ENCODE peak calls at places on chromosome 1, in nine cellular contexts. F is activated B cell treated with CpG ODN at 0.5 μM for 24 hours, C is AG10803, T is A549, J is fibroblast of mammary gland, E is Calu3, X is GM23338, H is heart left ventricle, L is PC-9. M is an unnamed sample.

GRCh38 chr1:33914531-33914930 is 50.7 kb downstream of the HMGB4 start:
- DNase-seq in F (no peak), C (no peak), T (no peak), J (no peak), E (no peak), X (no peak), H (no peak), L (no peak), M (no peak)

GRCh38 chr1:113868387-113869083 is 3.0 kb downstream of the PTPN22 start:
- DNase-seq in F (no peak), C (peak), T (no peak), J (peak), E (no peak), X (no peak), H (no peak), L (no peak), M (peak)

GRCh38 chr1:149844650-149845255 is 54.6 kb upstream of the BOLA1 start:
- DNase-seq in F (no peak), C (no peak), T (no peak), J (no peak), E (no peak), X (peak), H (no peak), L (no peak), M (no peak)

GRCh38 chr1:166952002-166952746 is 23.2 kb downstream of the ILDR2 start:
- DNase-seq in F (no peak), C (peak), T (no peak), J (peak), E (no peak), X (peak), H (peak), L (peak), M (peak)

GRCh38 chr1:26181586-26182371 is 4.5 kb downstream of the CNKSR1 start:
- DNase-seq in F (no peak), C (no peak), T (no peak), J (peak), E (no peak), X (no peak), H (no peak), L (peak), M (no peak)

GRCh38 chr1:145827966-145828365 is 4.0 kb downstream of the POLR3C start:
- DNase-seq in F (no peak), C (no peak), T (no peak), J (no peak), E (no peak), X (no peak), H (no peak), L (no peak), M (no peak)

GRCh38 chr1:228181635-228182034 is 16.0 kb downstream of the IBA57 start:
- DNase-seq in F (no peak), C (no peak), T (no peak), J (no peak), E (no peak), X (no peak), H (no peak), L (no peak), M (no peak)

GRCh38 chr1:121459235-121459634 is 274.5 kb downstream of the SRGAP2C start:
- DNase-seq in F (no peak), C (no peak), T (no peak), J (no peak), E (no peak), X (no peak), H (no peak), L (no peak), M (no peak)

GRCh38 chr1:201696217-201696761 is 132.7 kb upstream of the IPO9 start:
- DNase-seq in F (no peak), C (peak), T (no peak), J (peak), E (no peak), X (no peak), H (peak), L (no peak), M (peak)

GRCh38 chr1:145960468-145961108 is 2.8 kb upstream of the LIX1L start:
- DNase-seq in F (peak), C (peak), T (peak), J (peak), E (peak), X (peak), H (peak), L (no peak), M (peak)

GRCh38 chr1:242605521-242605920 is 81.0 kb upstream of the PLD5 start:
- DNase-seq in F (no peak), C (no peak), T (no peak), J (peak), E (no peak), X (no peak), H (no peak), L (no peak), M (no peak)

GRCh38 chr1:31568895-31569655 is 7.2 kb upstream of the TINAGL1 start:
- DNase-seq in F (no peak), C (no peak), T (no peak), J (no peak), E (no peak), X (no peak), H (peak), L (no peak), M (no peak)

GRCh38 chr1:234605983-234606730 is 3.8 kb downstream of the IRF2BP2 start:
- DNase-seq in F (no peak), C (peak), T (peak), J (peak), E (peak), X (no peak), H (peak), L (peak), M (peak)

GRCh38 chr1:194024659-194025058 is 838.2 kb upstream of the B3GALT2 start:
- DNase-seq in F (no peak), C (no peak), T (no peak), J (peak), E (peak), X (no peak), H (no peak), L (no peak), M (peak)

GRCh38 chr1:53470584-53470983 is 11.4 kb downstream of the DMRTB1 start:
- DNase-seq in F (no peak), C (no peak), T (no peak), J (no peak), E (no peak), X (peak), H (no peak), L (peak), M (no peak)

GRCh38 chr1:3932156-3932555 is 32.1 kb upstream of the C1orf174 start:
- DNase-seq in F (no peak), C (no peak), T (no peak), J (no peak), E (no peak), X (no peak), H (no peak), L (no peak), M (no peak)

GRCh38 chr1:103129255-103129654 is 20.9 kb upstream of the COL11A1 start:
- DNase-seq in F (no peak), C (peak), T (no peak), J (peak), E (no peak), X (no peak), H (no peak), L (no peak), M (peak)

GRCh38 chr1:116157096-116157495 is 45.9 kb downstream of the MAB21L3 start:
- DNase-seq in F (no peak), C (no peak), T (no peak), J (no peak), E (no peak), X (no peak), H (no peak), L (no peak), M (no peak)

GRCh38 chr1:205748398-205749093 is 1.4 kb downstream of the NUCKS1 start:
- DNase-seq in F (no peak), C (peak), T (peak), J (peak), E (peak), X (peak), H (no peak), L (peak), M (peak)

GRCh38 chr1:77639056-77639455 is 43.4 kb downstream of the ZZZ3 start:
- DNase-seq in F (no peak), C (peak), T (peak), J (peak), E (no peak), X (no peak), H (no peak), L (peak), M (peak)

GRCh38 chr1:234683856-234684632 is 74.1 kb upstream of the IRF2BP2 start:
- DNase-seq in F (no peak), C (peak), T (peak), J (peak), E (peak), X (peak), H (peak), L (peak), M (peak)

GRCh38 chr1:77044133-77044849 is 174.9 kb downstream of the PIGK start:
- DNase-seq in F (no peak), C (no peak), T (peak), J (peak), E (no peak), X (no peak), H (no peak), L (no peak), M (no peak)

GRCh38 chr1:153962088-153963029 is 978 bp downstream of the SLC39A1 start:
- DNase-seq in F (no peak), C (peak), T (peak), J (peak), E (peak), X (peak), H (no peak), L (peak), M (peak)

GRCh38 chr1:43449708-43450069 is 4.0 kb downstream of the HYI start:
- DNase-seq in F (no peak), C (no peak), T (no peak), J (no peak), E (no peak), X (no peak), H (no peak), L (no peak), M (no peak)

GRCh38 chr1:9270290-9270900 is 22.3 kb upstream of the SPSB1 start:
- DNase-seq in F (no peak), C (no peak), T (no peak), J (no peak), E (no peak), X (no peak), H (peak), L (no peak), M (no peak)

GRCh38 chr1:79976287-79976686 is 969.8 kb upstream of the ADGRL4 start:
- DNase-seq in F (no peak), C (no peak), T (no peak), J (peak), E (no peak), X (no peak), H (no peak), L (no peak), M (no peak)

GRCh38 chr1:79981483-79981882 is 975.0 kb upstream of the ADGRL4 start:
- DNase-seq in F (no peak), C (peak), T (no peak), J (no peak), E (no peak), X (no peak), H (peak), L (no peak), M (no peak)

DNA sequence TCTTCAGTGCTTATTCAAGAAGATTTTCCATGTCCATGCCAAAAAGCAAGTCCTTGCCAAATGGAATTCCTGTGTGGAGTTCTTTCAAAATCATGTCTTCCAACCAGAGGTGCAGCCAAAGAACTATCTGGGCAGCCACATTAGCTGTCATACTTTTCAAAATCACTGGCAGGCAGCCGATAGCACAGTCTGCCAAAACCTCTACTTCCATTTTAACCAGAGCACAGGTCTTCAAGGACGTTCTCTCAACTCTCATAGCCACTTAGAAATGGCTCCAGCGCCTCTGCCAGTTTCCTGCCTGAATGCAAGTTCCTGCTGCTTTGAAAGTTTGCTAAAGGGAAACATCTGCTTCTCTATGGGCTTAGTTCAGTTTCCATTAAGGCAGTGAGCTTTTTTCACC is 975.7 kb upstream of the ADGRL4 start:
- DNase-seq in F (no peak), C (peak), T (no peak), J (peak), E (no peak), X (no peak), H (peak), L (no peak), M (peak)
- TF ChIP-seq CTCF in F (no peak), C (no peak), T (no peak), J (no peak), E (no peak), X (no peak), H (no peak), L (no peak), M (no peak)

GRCh38 chr1:239308701-239309333 is 77.6 kb upstream of the CHRM3 start:
- DNase-seq in F (no peak), C (no peak), T (peak), J (peak), E (peak), X (peak), H (peak), L (no peak), M (no peak)
- TF ChIP-seq CTCF in F (no peak), C (no peak), T (peak), J (peak), E (no peak), X (peak), H (no peak), L (peak), M (peak)

DNA sequence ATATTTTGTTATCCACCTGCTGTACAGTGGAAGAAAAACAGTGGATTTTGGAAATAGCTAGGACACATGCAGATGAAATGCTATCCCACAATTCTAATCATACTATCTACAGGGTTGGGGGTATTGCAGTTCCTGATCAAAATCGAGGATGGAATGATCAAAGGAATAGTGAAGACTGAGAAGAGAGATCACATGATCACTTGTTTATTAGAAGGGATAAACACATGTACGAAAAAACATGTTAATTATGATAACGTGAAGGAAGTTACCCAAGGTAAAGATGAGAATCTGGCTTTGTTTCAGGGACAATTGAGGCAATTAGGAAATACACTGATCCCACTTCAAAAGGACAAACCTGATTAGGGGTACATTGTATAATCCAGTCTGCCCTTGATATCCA is 8.8 kb upstream of the NENF start:
- DNase-seq in F (no peak), C (no peak), T (no peak), J (no peak), E (no peak), X (no peak), H (no peak), L (no peak), M (no peak)
- TF ChIP-seq CTCF in F (no peak), C (no peak), T (no peak), J (no peak), E (no peak), X (no peak), H (no peak), L (no peak), M (no peak)

GRCh38 chr1:48875736-48876135 is 99.0 kb upstream of the BEND5 start:
- DNase-seq in F (no peak), C (no peak), T (no peak), J (no peak), E (no peak), X (no peak), H (no peak), L (no peak), M (no peak)

GRCh38 chr1:48873944-48874343 is 97.3 kb upstream of the BEND5 start:
- DNase-seq in F (no peak), C (peak), T (no peak), J (no peak), E (no peak), X (peak), H (no peak), L (no peak), M (no peak)

GRCh38 chr1:48864913-48865312 is 88.2 kb upstream of the BEND5 start:
- DNase-seq in F (no peak), C (no peak), T (no peak), J (no peak), E (no peak), X (peak), H (no peak), L (no peak), M (no peak)

GRCh38 chr1:48869116-48869893 is 92.6 kb upstream of the BEND5 start:
- DNase-seq in F (no peak), C (peak), T (no peak), J (peak), E (no peak), X (peak), H (no peak), L (no peak), M (no peak)

GRCh38 chr1:48870596-48870995 is 93.9 kb upstream of the BEND5 start:
- DNase-seq in F (no peak), C (no peak), T (peak), J (peak), E (peak), X (peak), H (no peak), L (no peak), M (no peak)
- TF ChIP-seq CTCF in F (no peak), C (peak), T (peak), J (peak), E (peak), X (peak), H (peak), L (peak), M (peak)

GRCh38 chr1:176206961-176207902 is at the start of gene COP1:
- DNase-seq in F (peak), C (peak), T (peak), J (peak), E (peak), X (peak), H (peak), L (peak), M (peak)
- TF ChIP-seq CTCF in F (no peak), C (no peak), T (no peak), J (no peak), E (no peak), X (no peak), H (peak), L (no peak), M (peak)

DNA sequence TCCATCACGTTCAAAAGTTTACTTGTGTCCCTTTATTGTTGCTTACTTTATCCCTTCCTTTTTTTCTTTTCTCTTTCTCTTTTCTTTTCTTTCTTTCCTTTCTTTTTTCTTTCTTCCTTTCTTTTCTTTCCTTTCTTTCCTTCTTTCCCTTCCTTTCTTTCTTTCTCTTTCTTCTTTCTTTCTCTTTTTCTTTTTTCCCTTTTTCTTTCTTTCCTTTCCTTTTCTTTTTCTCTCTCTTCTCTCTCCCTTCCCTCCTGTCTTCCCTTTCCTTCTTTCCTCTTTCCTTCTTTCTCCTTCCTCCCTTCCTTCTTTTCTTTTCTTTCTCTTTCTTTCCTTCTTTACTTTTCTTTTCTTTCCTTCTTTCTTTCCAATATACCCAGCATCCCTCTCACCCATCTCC is 391.2 kb downstream of the DPYD start:
- DNase-seq in F (no peak), C (no peak), T (no peak), J (no peak), E (no peak), X (no peak), H (no peak), L (no peak), M (no peak)
- TF ChIP-seq CTCF in F (no peak), C (no peak), T (no peak), J (no peak), E (no peak), X (no peak), H (no peak), L (no peak), M (no peak)

GRCh38 chr1:12408662-12409061 is 178.8 kb downstream of the VPS13D start:
- DNase-seq in F (no peak), C (no peak), T (no peak), J (no peak), E (no peak), X (no peak), H (no peak), L (no peak), M (no peak)

GRCh38 chr1:12407962-12408288 is 178.1 kb downstream of the VPS13D start:
- DNase-seq in F (no peak), C (no peak), T (no peak), J (no peak), E (no peak), X (no peak), H (no peak), L (no peak), M (no peak)

GRCh38 chr1:12405325-12406217 is 175.7 kb downstream of the VPS13D start:
- DNase-seq in F (no peak), C (peak), T (peak), J (peak), E (no peak), X (peak), H (peak), L (no peak), M (no peak)

GRCh38 chr1:12406218-12407021 is 176.6 kb downstream of the VPS13D start:
- DNase-seq in F (no peak), C (peak), T (no peak), J (peak), E (no peak), X (peak), H (no peak), L (no peak), M (no peak)

GRCh38 chr1:12407050-12407961 is 177.5 kb downstream of the VPS13D start:
- DNase-seq in F (no peak), C (peak), T (peak), J (peak), E (peak), X (peak), H (no peak), L (peak), M (peak)
- TF ChIP-seq CTCF in F (no peak), C (peak), T (peak), J (peak), E (no peak), X (peak), H (peak), L (peak), M (peak)

GRCh38 chr1:179583869-179584268 is 7.8 kb upstream of the TDRD5 start:
- DNase-seq in F (no peak), C (no peak), T (no peak), J (no peak), E (no peak), X (no peak), H (no peak), L (no peak), M (no peak)
- TF ChIP-seq CTCF in F (no peak), C (no peak), T (no peak), J (no peak), E (no peak), X (no peak), H (no peak), L (no peak), M (no peak)

DNA sequence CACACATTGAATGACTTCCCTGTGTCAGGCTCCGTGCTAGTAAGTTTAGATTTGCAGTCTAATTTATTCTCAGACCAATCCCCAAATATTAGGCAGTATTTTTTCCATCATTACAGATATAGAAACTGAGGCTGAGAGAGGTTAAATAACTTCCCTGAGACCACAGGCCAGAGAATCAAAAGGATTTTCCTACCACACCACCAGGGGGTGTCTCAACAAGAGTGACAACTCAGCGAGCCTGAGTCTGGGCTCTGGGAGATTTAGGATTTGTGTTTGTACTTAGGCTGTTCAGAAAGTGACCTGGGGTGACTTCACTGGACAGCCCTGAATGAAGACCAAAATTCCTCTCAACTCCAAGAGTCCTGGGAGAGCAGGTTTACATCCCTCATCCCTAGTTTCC is 13.3 kb upstream of the LCE5A start:
- DNase-seq in F (no peak), C (peak), T (peak), J (peak), E (peak), X (peak), H (no peak), L (no peak), M (peak)
- TF ChIP-seq CTCF in F (no peak), C (peak), T (peak), J (peak), E (peak), X (peak), H (no peak), L (peak), M (peak)

M was measured in HFFc6.